ENCODE peak calls at places on chromosomes 3 and 15, in four cellular contexts. G, S, M and Z are unnamed samples.

GRCh38 chr3:160376681-160377080 is 22.3 kb downstream of the IFT80 start:
- DNase-seq in M (no peak), G (no peak), S (no peak), Z (no peak)

GRCh38 chr3:186025161-186025560 is 83.7 kb downstream of the ETV5 start:
- DNase-seq in M (no peak), S (no peak), G (no peak), Z (no peak)

GRCh38 chr3:64214697-64215018 is 10.6 kb downstream of the PRICKLE2 start:
- DNase-seq in M (no peak), G (no peak), S (peak; percentile 32), Z (no peak)

GRCh38 chr3:124014366-124014942 is 22.5 kb upstream of the ROPN1 start:
- DNase-seq in S (no peak), G (no peak), M (no peak), Z (no peak)

GRCh38 chr3:193905541-193905940 is 230.4 kb upstream of the HES1 start:
- DNase-seq in S (no peak), M (no peak), G (no peak), Z (no peak)

GRCh38 chr15:29278436-29279099 is 8.9 kb upstream of the NSMCE3 start:
- DNase-seq in S (no peak), G (no peak), M (no peak), Z (no peak)

GRCh38 chr3:197012021-197012883 is 17.4 kb downstream of the MELTF start:
- DNase-seq in M (no peak), G (no peak), S (no peak), Z (no peak)

GRCh38 chr3:129077222-129077621 is 16.6 kb downstream of the GP9 start:
- DNase-seq in G (no peak), S (no peak), M (no peak), Z (no peak)

GRCh38 chr3:119695480-119695879 is 7.3 kb upstream of the CFAP91 start:
- DNase-seq in M (no peak), S (no peak), G (no peak), Z (no peak)

GRCh38 chr3:143333367-143333766 is 213.8 kb downstream of the CHST2 start:
- DNase-seq in G (no peak), S (no peak), M (no peak), Z (no peak)

GRCh38 chr3:45546223-45546622 is 48.3 kb upstream of the LIMD1 start:
- DNase-seq in G (no peak), S (no peak), M (no peak), Z (no peak)

GRCh38 chr3:45547202-45547701 is 47.3 kb upstream of the LIMD1 start:
- DNase-seq in M (no peak), S (no peak), G (no peak), Z (no peak)

GRCh38 chr3:45547764-45548683 is 46.5 kb upstream of the LIMD1 start:
- DNase-seq in M (no peak), G (no peak), S (peak; percentile 57), Z (peak; percentile 76)

GRCh38 chr3:45545476-45545875 is 49.1 kb upstream of the LIMD1 start:
- DNase-seq in G (no peak), S (no peak), M (no peak), Z (no peak)

DNA sequence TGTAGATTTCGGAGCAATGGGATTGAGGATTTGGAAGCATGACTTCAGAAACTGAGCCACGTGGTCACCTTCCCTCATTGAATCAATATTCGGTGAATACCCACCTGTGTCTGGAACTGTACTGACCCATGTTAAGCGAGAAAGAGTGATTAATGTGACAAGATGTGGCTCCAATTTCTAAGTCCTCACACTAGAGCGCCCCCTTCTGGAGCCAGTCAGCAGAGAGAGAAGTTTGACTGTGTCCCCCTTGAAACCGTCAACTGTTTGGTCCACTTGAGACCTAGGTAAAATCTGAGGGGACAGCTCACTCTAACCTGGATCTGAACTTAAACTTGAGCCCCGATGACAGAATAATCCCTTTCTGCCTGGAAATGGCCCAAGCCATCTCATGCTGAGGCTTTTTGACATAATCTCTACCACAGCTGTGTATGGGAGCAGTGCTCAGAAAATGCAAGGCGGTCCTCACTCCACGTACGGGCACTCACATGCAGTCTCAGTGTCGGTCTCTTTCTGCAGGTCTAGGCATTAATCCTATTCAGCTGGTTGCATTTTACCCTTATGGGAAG is 47.8 kb upstream of the LIMD1 start:
- DNase-seq in G (peak; percentile 61), M (peak; percentile 75), S (no peak), Z (no peak)
- TF ChIP-seq CTCF in G (peak; percentile 87), M (peak; percentile 81), S (no peak), Z (peak; percentile 20)

GRCh38 chr15:77857419-77857818 is 220.1 kb downstream of the TBC1D2B start:
- DNase-seq in S (no peak), G (peak; percentile 17), M (no peak), Z (no peak)

GRCh38 chr15:77855871-77856270 is 221.6 kb downstream of the TBC1D2B start:
- DNase-seq in G (peak; percentile 9), S (no peak), M (no peak), Z (no peak)

GRCh38 chr15:77859491-77860060 is 217.9 kb downstream of the TBC1D2B start:
- DNase-seq in S (no peak), G (peak; percentile 81), M (no peak), Z (no peak)

GRCh38 chr15:77858677-77859490 is 218.6 kb downstream of the TBC1D2B start:
- DNase-seq in M (no peak), G (peak; percentile 14), S (no peak), Z (no peak)

DNA sequence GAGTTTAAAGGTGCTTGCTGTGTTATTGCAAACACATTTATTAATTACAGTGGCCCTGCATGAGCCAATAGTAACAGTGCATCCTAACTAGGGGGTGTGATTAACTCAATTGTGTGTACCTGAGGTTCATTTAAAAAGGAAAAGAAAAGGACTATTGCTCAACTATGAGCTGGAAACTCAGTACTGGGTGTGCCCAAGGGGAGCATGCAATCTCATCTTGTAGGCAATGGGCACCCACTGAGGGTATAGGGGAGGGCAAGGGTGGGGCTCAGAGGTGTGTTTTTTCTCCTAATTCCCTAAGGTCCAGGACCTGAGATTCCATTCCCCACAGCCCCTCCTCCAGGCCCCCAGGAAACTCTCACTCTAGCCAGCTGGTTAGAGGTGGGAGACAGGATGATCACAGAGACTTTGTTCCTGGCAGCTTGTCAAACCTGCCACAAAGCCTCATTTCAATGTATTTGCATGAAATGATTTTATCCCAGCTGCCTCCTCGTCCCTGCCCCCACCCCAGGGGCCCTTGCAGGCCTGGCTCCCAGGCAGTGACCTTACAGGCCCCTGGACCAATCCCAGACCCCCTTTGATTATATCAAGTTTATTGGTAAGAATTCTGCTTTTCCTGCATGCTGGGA is 220.7 kb downstream of the TBC1D2B start:
- DNase-seq in S (no peak), M (no peak), G (peak; percentile 6), Z (no peak)
- H3K9me3 ChIP-seq in S (no peaks in the 10 kb centered on the region), M (no peaks in the 10 kb centered on the region), G (no peaks in the 10 kb centered on the region), Z (no peaks in the 10 kb centered on the region)

GRCh38 chr3:177770821-177771220 is 573.5 kb upstream of the TBL1XR1 start:
- DNase-seq in G (no peak), M (no peak), S (no peak), Z (no peak)
- H3K4me1 ChIP-seq in G (no peaks in the 10 kb centered on the region), M (peaks cover 46% of the 10 kb centered on the region), S (peaks cover 33% of the 10 kb centered on the region), Z (no peaks in the 10 kb centered on the region)

GRCh38 chr15:91706366-91707032 is 147.0 kb upstream of the SLCO3A1 start:
- DNase-seq in M (peak; percentile 89), G (peak; percentile 90), S (peak; percentile 81), Z (peak; percentile 79)
- TF ChIP-seq CTCF in M (peak; percentile 97), G (peak; percentile 98), S (peak; percentile 90), Z (peak; percentile 99)

DNA sequence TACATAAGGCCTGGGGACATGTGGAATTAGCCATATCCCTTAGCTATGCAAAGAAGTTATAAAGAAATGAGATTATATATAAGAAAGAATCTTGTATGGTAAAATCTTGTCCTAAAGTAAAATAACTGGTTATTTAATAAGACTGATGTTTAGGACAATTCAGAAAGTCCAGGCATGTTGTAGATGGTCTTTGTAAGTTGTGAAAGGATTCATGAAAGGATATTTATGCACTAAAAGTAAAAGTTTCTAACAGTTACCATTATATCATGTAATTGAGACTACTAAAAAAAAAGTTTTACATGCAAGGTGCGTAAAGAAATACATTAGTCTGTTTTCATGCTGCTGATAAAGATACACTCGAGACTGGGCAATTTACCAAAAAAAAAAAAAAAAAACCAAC is 146.3 kb downstream of the FMN1 start:
- DNase-seq in M (peak; percentile 45), S (no peak), G (no peak), Z (no peak)
- H3K9me3 ChIP-seq in M (peaks cover 24% of the 10 kb centered on the region), S (no peaks in the 10 kb centered on the region), G (peaks cover 26% of the 10 kb centered on the region), Z (peaks cover 5% of the 10 kb centered on the region)